ENCODE peak calls at places on chromosome 20, in six cellular contexts. T is Right ventricle myocardium superior, S is T-cell, Y is upper lobe of left lung, Z is mammary epithelial cell, U is astrocyte of the spinal cord. H is an unnamed sample.
A peak's percentile ranks its signal among the peaks of the same experiment; 100 is the strongest.

GRCh38 chr20:51680067-51680749 is 88.0 kb downstream of the ATP9A start:
- DNase-seq in T (no peak), S (no peak), Y (no peak), Z (no peak), U (no peak), H (no peak)

GRCh38 chr20:44019638-44020335 is 105.1 kb downstream of the TOX2 start:
- DNase-seq in T (no peak), S (peak; percentile 16), Y (no peak), Z (no peak), U (no peak), H (no peak)

GRCh38 chr20:44583179-44583578 is 800 bp downstream of the PKIG start:
- DNase-seq in T (no peak), S (no peak), Y (no peak), Z (no peak), U (no peak), H (no peak)

GRCh38 chr20:50269111-50270033 is 78.7 kb downstream of the CEBPB start:
- DNase-seq in T (peak; percentile 35), S (no peak), Y (no peak), Z (no peak), U (no peak), H (no peak)

GRCh38 chr20:59405819-59406218 is 105.4 kb downstream of the EDN3 start:
- DNase-seq in T (no peak), S (no peak), Y (no peak), Z (no peak), U (no peak), H (no peak)

GRCh38 chr20:36214684-36215256 is 21.5 kb upstream of the AAR2 start:
- DNase-seq in T (no peak), S (no peak), Y (no peak), Z (peak; percentile 18), U (peak; percentile 25), H (no peak)

GRCh38 chr20:25035924-25036323 is 22.0 kb downstream of the ACSS1 start:
- DNase-seq in T (no peak), S (no peak), Y (no peak), Z (no peak), U (no peak), H (no peak)

GRCh38 chr20:43839793-43840199 is 74.9 kb upstream of the TOX2 start:
- DNase-seq in T (no peak), S (no peak), Y (no peak), Z (no peak), U (no peak), H (no peak)

GRCh38 chr20:21618697-21619421 is 86.6 kb upstream of the PAX1 start:
- DNase-seq in T (no peak), S (no peak), Y (no peak), Z (no peak), U (no peak), H (no peak)

GRCh38 chr20:34175072-34175471 is 63.0 kb upstream of the EIF2S2 start:
- DNase-seq in T (no peak), S (no peak), Y (no peak), Z (no peak), U (no peak), H (no peak)

GRCh38 chr20:57620274-57620990 is at the start of gene ZBP1:
- DNase-seq in T (no peak), S (peak; percentile 33), Y (peak; percentile 50), Z (no peak), U (no peak), H (peak; percentile 52)

GRCh38 chr20:23298926-23299672 is 51.5 kb upstream of the NXT1 start:
- DNase-seq in T (no peak), S (no peak), Y (no peak), Z (no peak), U (peak; percentile 13), H (no peak)

GRCh38 chr20:16942702-16943101 is 194.5 kb downstream of the OTOR start:
- DNase-seq in T (no peak), S (no peak), Y (no peak), Z (no peak), U (no peak), H (no peak)

GRCh38 chr20:43409041-43409913 is 48.4 kb upstream of the SRSF6 start:
- DNase-seq in T (no peak), S (no peak), Y (no peak), Z (peak; percentile 24), U (peak; percentile 20), H (no peak)

GRCh38 chr20:14155361-14155760 is 160.0 kb downstream of the MACROD2 start:
- DNase-seq in T (no peak), S (no peak), Y (no peak), Z (no peak), U (no peak), H (no peak)

GRCh38 chr20:62282877-62283503 is 19.8 kb upstream of the ADRM1 start:
- DNase-seq in T (peak; percentile 81), S (no peak), Y (no peak), Z (no peak), U (no peak), H (no peak)

GRCh38 chr20:39874049-39874893 is 814.8 kb downstream of the MAFB start:
- DNase-seq in T (peak; percentile 74), S (no peak), Y (peak; percentile 61), Z (peak; percentile 67), U (peak; percentile 83), H (no peak)

GRCh38 chr20:58669287-58670006 is 18.4 kb downstream of the STX16 start:
- DNase-seq in T (no peak), S (no peak), Y (peak; percentile 49), Z (no peak), U (no peak), H (no peak)

GRCh38 chr20:1696521-1697209 is 39.1 kb upstream of the SIRPG start:
- DNase-seq in T (no peak), S (no peak), Y (no peak), Z (no peak), U (no peak), H (no peak)

GRCh38 chr20:24817351-24817750 is 131.7 kb upstream of the CST7 start:
- DNase-seq in T (no peak), S (no peak), Y (no peak), Z (no peak), U (no peak), H (no peak)

GRCh38 chr20:47118641-47119040 is 224.0 kb downstream of the EYA2 start:
- DNase-seq in T (no peak), S (no peak), Y (no peak), Z (no peak), U (no peak), H (no peak)

GRCh38 chr20:8424010-8424409 is 291.9 kb downstream of the PLCB1 start:
- DNase-seq in T (no peak), S (no peak), Y (no peak), Z (no peak), U (peak; percentile 40), H (no peak)

GRCh38 chr20:59518881-59519706 is 85.2 kb upstream of the PHACTR3 start:
- DNase-seq in T (no peak), S (no peak), Y (no peak), Z (peak; percentile 56), U (peak; percentile 51), H (no peak)

GRCh38 chr20:58665606-58666005 is 14.5 kb downstream of the STX16 start:
- DNase-seq in T (no peak), S (no peak), Y (no peak), Z (no peak), U (no peak), H (no peak)

GRCh38 chr20:4476903-4477302 is 244.8 kb upstream of the PRND start:
- DNase-seq in T (no peak), S (no peak), Y (no peak), Z (no peak), U (peak; percentile 28), H (no peak)

GRCh38 chr20:63961664-63962425 is 5.6 kb upstream of the UCKL1 start:
- DNase-seq in T (peak; percentile 24), S (no peak), Y (no peak), Z (no peak), U (no peak), H (no peak)

GRCh38 chr20:23161968-23162696 is 76.0 kb upstream of the CD93 start:
- DNase-seq in T (peak; percentile 91), S (no peak), Y (peak; percentile 98), Z (no peak), U (peak; percentile 72), H (no peak)

GRCh38 chr20:45629496-45630100 is at the start of gene WFDC10A:
- DNase-seq in T (no peak), S (no peak), Y (peak; percentile 72), Z (peak; percentile 68), U (peak; percentile 25), H (no peak)

GRCh38 chr20:32432277-32432676 is 74.1 kb downstream of the ASXL1 start:
- DNase-seq in T (no peak), S (no peak), Y (no peak), Z (no peak), U (no peak), H (no peak)

GRCh38 chr20:1374246-1374645 is 18.6 kb downstream of the FKBP1A start:
- DNase-seq in T (no peak), S (no peak), Y (no peak), Z (no peak), U (no peak), H (no peak)

GRCh38 chr20:40961176-40961575 is 67.4 kb upstream of the TOP1 start:
- DNase-seq in T (no peak), S (no peak), Y (no peak), Z (no peak), U (no peak), H (peak; percentile 39)